ENCODE peak calls at places on chromosomes 6 and 20, in ten cellular contexts. Y is suprapubic skin; R is neural progenitor cell; C is adrenal gland; E is CD4-positive, alpha-beta T cell; Z is cardiac fibroblast; D is Peyer's patch; L is AG10803; F is epithelial cell of esophagus; X is psoas muscle. I is an unnamed sample.

GRCh38 chr6:113644861-113645575 is 212.1 kb upstream of the MARCKS start:
- DNase-seq in Y (no peak), R (no peak), C (no peak), E (no peak), Z (peak), D (no peak), L (peak), F (peak), X (no peak), I (no peak)

GRCh38 chr20:11993886-11994466 is 76.3 kb downstream of the BTBD3 start:
- DNase-seq in Y (no peak), R (no peak), C (no peak), E (no peak), Z (no peak), D (no peak), L (peak), F (no peak), X (no peak), I (no peak)

GRCh38 chr20:46400828-46401477 is 5.5 kb downstream of the ELMO2 start:
- DNase-seq in Y (no peak), R (peak), C (no peak), E (peak), Z (peak), D (no peak), L (peak), F (peak), X (no peak), I (no peak)

GRCh38 chr20:24584538-24585356 is 115.3 kb downstream of the SYNDIG1 start:
- DNase-seq in Y (no peak), R (no peak), C (peak), E (no peak), Z (peak), D (no peak), L (peak), F (no peak), X (no peak), I (no peak)

GRCh38 chr6:43634702-43635303 is 837 bp upstream of the MAD2L1BP start:
- DNase-seq in Y (no peak), R (no peak), C (no peak), E (no peak), Z (no peak), D (no peak), L (no peak), F (no peak), X (no peak), I (no peak)

GRCh38 chr20:59177266-59178250 is 13.9 kb downstream of the ZNF831 start:
- DNase-seq in Y (no peak), R (no peak), C (no peak), E (no peak), Z (no peak), D (no peak), L (no peak), F (no peak), X (no peak), I (no peak)

GRCh38 chr6:131948221-131948661 is 2.9 kb downstream of the CCN2 start:
- DNase-seq in Y (no peak), R (no peak), C (no peak), E (no peak), Z (peak), D (no peak), L (peak), F (peak), X (no peak), I (no peak)

GRCh38 chr6:160955508-160956295 is 35.9 kb upstream of the MAP3K4 start:
- DNase-seq in Y (no peak), R (no peak), C (no peak), E (no peak), Z (no peak), D (no peak), L (no peak), F (no peak), X (no peak), I (no peak)

GRCh38 chr6:75752365-75752764 is 3.3 kb downstream of the MYO6 start:
- DNase-seq in Y (no peak), R (no peak), C (no peak), E (no peak), Z (no peak), D (no peak), L (no peak), F (peak), X (no peak), I (no peak)

GRCh38 chr6:154895841-154896240 is 99.3 kb upstream of the TIAM2 start:
- DNase-seq in Y (no peak), R (no peak), C (no peak), E (no peak), Z (no peak), D (no peak), L (no peak), F (no peak), X (no peak), I (no peak)

GRCh38 chr6:34138924-34139323 is 7.0 kb downstream of the GRM4 start:
- DNase-seq in Y (no peak), R (peak), C (no peak), E (no peak), Z (no peak), D (no peak), L (no peak), F (no peak), X (no peak), I (no peak)

GRCh38 chr6:17633465-17634188 is 33.5 kb downstream of the FAM8A1 start:
- DNase-seq in Y (no peak), R (no peak), C (no peak), E (no peak), Z (no peak), D (no peak), L (no peak), F (no peak), X (no peak), I (no peak)

GRCh38 chr6:31740397-31741223 is 805 bp downstream of the MSH5 start:
- DNase-seq in Y (no peak), R (no peak), C (no peak), E (no peak), Z (peak), D (no peak), L (no peak), F (no peak), X (no peak), I (no peak)

GRCh38 chr6:42118162-42119001 is 24.0 kb downstream of the C6orf132 start:
- DNase-seq in Y (no peak), R (no peak), C (peak), E (no peak), Z (peak), D (peak), L (peak), F (peak), X (peak), I (peak)

GRCh38 chr20:45685896-45686295 is 15.9 kb upstream of the WFDC11 start:
- DNase-seq in Y (no peak), R (peak), C (no peak), E (no peak), Z (no peak), D (no peak), L (no peak), F (peak), X (no peak), I (no peak)

GRCh38 chr6:130366011-130366963 is at the start of gene TMEM200A:
- DNase-seq in Y (peak), R (peak), C (peak), E (peak), Z (peak), D (peak), L (peak), F (peak), X (peak), I (no peak)
- TF ChIP-seq CTCF in Y (no peak), R (peak), C (no peak), E (no peak), Z (peak), D (no peak), L (peak), F (no peak), X (no peak), I (no peak)

DNA sequence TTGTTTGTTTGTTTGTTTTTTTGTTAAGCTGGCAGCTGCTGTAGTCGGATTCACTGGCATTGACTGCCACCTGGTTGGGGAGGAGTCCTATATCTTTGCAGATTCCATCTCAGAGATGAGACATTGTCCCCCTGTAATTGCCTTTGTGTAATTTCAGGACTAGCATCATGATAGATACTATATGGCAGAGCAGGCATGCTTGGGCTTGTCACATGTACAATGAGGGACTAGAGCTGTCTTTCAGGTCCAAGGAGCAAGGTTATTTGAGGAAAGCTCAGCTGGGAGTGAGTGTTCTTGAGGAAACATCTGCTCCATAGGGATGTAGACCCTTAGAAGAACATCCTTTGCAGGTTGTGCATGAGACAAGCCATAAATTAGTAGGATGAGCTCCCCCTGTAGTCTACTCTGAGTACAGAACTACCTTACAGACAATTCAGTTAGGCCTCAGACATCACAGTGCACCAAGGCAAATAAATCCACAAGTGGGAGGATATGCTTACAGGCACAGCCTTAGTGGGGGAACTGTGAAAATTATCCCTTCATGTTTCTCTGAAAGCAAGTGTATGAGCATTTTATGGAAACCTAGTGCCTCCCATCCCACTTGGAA is 62.1 kb downstream of the BMP2 start:
- DNase-seq in Y (no peak), R (peak), C (no peak), E (no peak), Z (peak), D (no peak), L (no peak), F (peak), X (no peak), I (no peak)
- TF ChIP-seq CTCF in Y (no peak), R (peak), C (no peak), E (no peak), Z (peak), D (no peak), L (peak), F (peak), X (no peak), I (no peak)

GRCh38 chr6:11972270-11972669 is 39.8 kb upstream of the HIVEP1 start:
- DNase-seq in Y (no peak), R (no peak), C (no peak), E (no peak), Z (no peak), D (no peak), L (no peak), F (no peak), X (no peak), I (no peak)

GRCh38 chr6:11970114-11970513 is 42.0 kb upstream of the HIVEP1 start:
- DNase-seq in Y (no peak), R (no peak), C (no peak), E (no peak), Z (no peak), D (no peak), L (no peak), F (no peak), X (no peak), I (no peak)

GRCh38 chr6:11969092-11969491 is 43.0 kb upstream of the HIVEP1 start:
- DNase-seq in Y (no peak), R (no peak), C (no peak), E (no peak), Z (peak), D (no peak), L (peak), F (no peak), X (no peak), I (no peak)

GRCh38 chr6:11972806-11973205 is 39.3 kb upstream of the HIVEP1 start:
- DNase-seq in Y (no peak), R (no peak), C (no peak), E (no peak), Z (peak), D (no peak), L (peak), F (peak), X (no peak), I (no peak)

DNA sequence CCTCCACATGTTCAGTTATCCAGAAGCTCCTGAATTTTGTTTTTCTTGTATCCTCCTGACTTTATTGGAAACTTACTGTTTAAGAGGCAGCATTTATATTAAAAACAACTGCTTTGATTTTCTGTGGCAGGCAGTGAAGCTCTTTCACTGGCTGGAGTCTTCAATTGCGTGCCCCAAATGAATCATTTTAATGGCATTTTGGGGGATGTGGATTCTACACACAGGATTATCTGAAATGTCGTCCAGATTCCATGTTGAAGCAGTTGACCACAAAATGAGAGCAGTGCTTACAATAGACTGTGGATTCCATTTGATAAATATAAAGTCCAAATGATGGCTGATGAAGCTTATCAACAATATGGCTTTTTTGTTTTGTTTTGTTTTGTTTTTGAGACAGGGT is 41.0 kb upstream of the HIVEP1 start:
- DNase-seq in Y (no peak), R (no peak), C (no peak), E (no peak), Z (peak), D (no peak), L (peak), F (no peak), X (no peak), I (no peak)
- TF ChIP-seq CTCF in Y (no peak), R (no peak), C (no peak), E (no peak), Z (no peak), D (no peak), L (no peak), F (no peak), X (no peak), I (no peak)

GRCh38 chr6:116531675-116532570 is 13.6 kb downstream of the TRAPPC3L start:
- DNase-seq in Y (peak), R (peak), C (peak), E (peak), Z (peak), D (peak), L (peak), F (peak), X (no peak), I (peak)

GRCh38 chr6:116535109-116535508 is 10.4 kb downstream of the TRAPPC3L start:
- DNase-seq in Y (no peak), R (no peak), C (no peak), E (no peak), Z (no peak), D (no peak), L (no peak), F (peak), X (no peak), I (no peak)

GRCh38 chr6:116536216-116536621 is 9.3 kb downstream of the TRAPPC3L start:
- DNase-seq in Y (no peak), R (peak), C (no peak), E (no peak), Z (peak), D (no peak), L (peak), F (peak), X (no peak), I (no peak)

GRCh38 chr6:116530436-116530835 is 15.0 kb downstream of the TRAPPC3L start:
- DNase-seq in Y (no peak), R (no peak), C (no peak), E (no peak), Z (no peak), D (no peak), L (no peak), F (no peak), X (no peak), I (no peak)

DNA sequence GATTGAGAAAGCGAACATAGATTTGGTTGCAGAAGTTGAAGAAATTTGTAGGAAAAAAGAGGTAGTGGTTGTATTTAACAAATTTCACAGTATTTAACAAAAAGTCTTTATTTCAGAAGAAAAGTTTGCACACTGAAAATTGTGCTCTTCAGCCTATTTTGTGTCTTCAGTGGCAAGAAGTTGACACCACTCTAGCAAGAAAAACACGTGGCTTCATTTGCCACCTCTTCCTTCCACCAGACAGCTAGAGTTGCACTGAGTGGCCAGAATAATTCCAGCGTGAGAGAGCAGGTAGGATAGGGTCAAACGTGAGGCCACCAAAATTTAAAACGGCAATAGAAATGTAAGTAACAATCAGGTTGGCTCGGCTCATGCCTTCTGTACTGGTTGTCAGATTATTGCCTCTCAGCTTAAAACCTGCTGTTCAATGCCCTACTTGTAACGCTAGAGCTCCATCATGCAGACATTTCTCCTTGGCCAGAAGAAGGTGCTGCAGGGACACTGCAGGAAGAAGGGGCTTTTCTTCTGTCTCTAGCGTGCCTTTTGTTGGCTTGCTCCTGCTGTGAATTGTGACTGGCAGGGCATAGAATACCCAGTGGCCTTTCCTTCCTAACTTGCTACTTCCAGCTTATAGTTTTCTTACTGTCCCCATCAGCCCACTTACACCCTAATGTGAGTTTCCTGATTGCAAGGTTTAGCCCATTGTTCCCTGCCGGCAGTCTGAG is 12.1 kb downstream of the TRAPPC3L start:
- DNase-seq in Y (no peak), R (peak), C (no peak), E (no peak), Z (peak), D (no peak), L (no peak), F (no peak), X (no peak), I (no peak)
- TF ChIP-seq CTCF in Y (no peak), R (peak), C (no peak), E (no peak), Z (peak), D (no peak), L (peak), F (no peak), X (no peak), I (no peak)

DNA sequence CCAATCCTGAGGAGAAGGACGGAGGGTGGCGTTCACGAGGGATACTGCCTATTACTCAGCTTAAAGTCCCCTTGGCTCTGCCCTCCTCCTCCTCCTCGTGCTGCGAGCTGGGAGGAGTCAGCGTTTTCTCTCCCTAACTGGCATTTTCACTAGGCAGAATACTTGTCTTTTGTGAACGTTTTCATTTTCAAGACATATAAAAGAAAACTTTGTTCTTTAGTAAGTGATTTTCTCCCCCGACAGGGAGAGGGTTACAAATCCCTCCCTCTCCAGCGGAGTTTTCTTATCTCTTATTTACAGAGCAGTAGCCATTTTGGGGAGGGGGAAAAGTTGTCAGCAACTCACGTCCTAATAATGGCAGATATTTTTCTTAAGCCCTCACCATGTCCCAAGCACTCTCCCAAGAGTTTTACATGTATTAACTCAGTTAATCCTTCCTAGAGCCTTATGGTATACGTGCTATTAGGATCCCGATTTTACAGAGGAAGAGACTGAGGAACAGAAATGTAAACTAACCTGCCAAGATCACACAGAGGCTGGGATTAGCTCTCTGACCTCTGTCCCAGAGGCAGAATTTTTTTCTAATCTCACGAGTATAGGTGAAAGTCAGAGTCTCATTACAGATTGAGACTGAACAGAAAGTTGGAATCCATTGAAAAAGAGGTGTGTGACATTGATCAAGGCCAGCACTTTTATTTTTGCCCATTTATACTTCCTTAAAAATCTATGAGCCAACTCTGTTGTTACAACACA is 30.0 kb upstream of the ZNF217 start:
- DNase-seq in Y (peak), R (peak), C (peak), E (peak), Z (peak), D (peak), L (peak), F (peak), X (peak), I (peak)
- TF ChIP-seq CTCF in Y (no peak), R (peak), C (no peak), E (no peak), Z (no peak), D (no peak), L (peak), F (no peak), X (no peak), I (no peak)

DNA sequence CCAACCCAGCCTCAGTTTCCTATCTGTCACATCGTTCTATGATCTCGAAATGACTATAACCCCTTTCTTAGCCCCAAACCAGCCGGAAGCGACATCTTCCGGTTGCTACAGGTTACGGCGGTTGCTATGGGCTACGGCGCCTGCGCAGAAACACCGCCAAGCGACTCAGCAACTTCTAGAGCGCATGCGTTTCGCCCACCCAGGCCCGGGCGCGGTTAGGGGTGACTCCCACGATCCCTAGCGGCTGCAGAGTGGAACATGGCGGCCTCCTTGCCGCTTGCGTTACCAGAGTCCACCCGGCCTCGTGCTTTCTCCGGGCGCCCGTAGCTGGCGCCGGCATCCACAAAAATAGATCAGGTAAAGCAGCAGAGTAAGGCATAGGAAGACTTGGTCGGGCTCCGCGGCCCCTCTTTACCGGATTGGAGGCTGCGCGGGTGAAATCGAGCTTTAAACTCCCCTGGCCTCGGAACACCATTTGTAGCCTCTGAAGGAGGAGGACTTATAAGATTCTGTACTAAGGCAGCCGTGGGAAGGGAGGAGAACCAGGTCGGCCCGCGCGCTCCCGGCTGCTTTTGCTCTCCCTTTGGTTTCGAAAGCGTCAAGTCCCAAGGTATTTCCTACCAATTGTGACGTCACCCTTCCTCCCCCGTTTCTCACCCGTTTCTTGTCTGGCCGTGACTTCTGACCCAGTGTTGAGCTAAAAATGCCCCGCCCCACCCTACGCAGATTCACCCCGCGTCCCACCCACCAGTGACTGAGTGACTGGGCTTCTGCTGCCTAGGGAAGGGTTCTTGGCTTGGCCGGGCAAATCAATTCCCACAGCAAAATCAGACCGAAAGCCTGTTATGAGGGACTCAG is 3.5 kb downstream of the SDCBP2 start:
- DNase-seq in Y (peak), R (peak), C (peak), E (peak), Z (peak), D (peak), L (peak), F (peak), X (peak), I (peak)
- TF ChIP-seq CTCF in Y (peak), R (no peak), C (peak), E (peak), Z (no peak), D (no peak), L (peak), F (no peak), X (no peak), I (peak)